ENCODE peak calls at places on chromosomes 7 and 10, in six cellular contexts. Z, F, W, D, X and N are unnamed samples.

GRCh38 chr7:87359366-87359765 is 13.9 kb downstream of the CROT start:
- DNase-seq in Z (no peak), F (peak; percentile 81), W (no peak), D (no peak), X (no peak), N (no peak)

GRCh38 chr7:148803094-148803493 is 81.0 kb downstream of the EZH2 start:
- DNase-seq in Z (no peak), F (no peak), W (no peak), D (no peak), X (no peak), N (no peak)

GRCh38 chr10:127243490-127244272 is 47.3 kb upstream of the INSYN2A start:
- DNase-seq in Z (peak; percentile 11), F (peak; percentile 44), W (peak; percentile 48), D (no peak), X (peak; percentile 73), N (peak; percentile 16)

GRCh38 chr10:97089209-97089865 is 96.4 kb downstream of the SLIT1 start:
- DNase-seq in Z (no peak), F (peak; percentile 51), W (no peak), D (no peak), X (peak; percentile 68), N (no peak)

GRCh38 chr10:60872451-60872850 is 71.5 kb downstream of the RHOBTB1 start:
- DNase-seq in Z (no peak), F (no peak), W (no peak), D (no peak), X (no peak), N (no peak)

GRCh38 chr10:133608855-133609254 is 17.7 kb downstream of the FRG2B start:
- DNase-seq in Z (no peak), F (peak; percentile 59), W (peak; percentile 25), D (no peak), X (peak; percentile 1), N (no peak)

GRCh38 chr7:103887853-103888602 is 101.4 kb downstream of the RELN start:
- DNase-seq in Z (no peak), F (no peak), W (no peak), D (no peak), X (peak; percentile 27), N (no peak)

GRCh38 chr7:24024276-24024675 is 259.7 kb upstream of the NPY start:
- DNase-seq in Z (no peak), F (no peak), W (no peak), D (no peak), X (no peak), N (no peak)

GRCh38 chr10:117462816-117463544 is 79.6 kb upstream of the EMX2 start:
- DNase-seq in Z (no peak), F (peak; percentile 40), W (no peak), D (no peak), X (no peak), N (no peak)

GRCh38 chr10:122647383-122647968 is 52.2 kb downstream of the C10orf120 start:
- DNase-seq in Z (no peak), F (no peak), W (no peak), D (no peak), X (no peak), N (no peak)

GRCh38 chr10:110263164-110263563 is 41.6 kb downstream of the SMNDC1 start:
- DNase-seq in Z (no peak), F (no peak), W (no peak), D (no peak), X (no peak), N (no peak)

GRCh38 chr7:128148676-128149075 is 92.4 kb upstream of the LEP start:
- DNase-seq in Z (no peak), F (no peak), W (no peak), D (no peak), X (no peak), N (no peak)

GRCh38 chr10:84190621-84191020 is 3.7 kb upstream of the CDHR1 start:
- DNase-seq in Z (no peak), F (no peak), W (no peak), D (no peak), X (no peak), N (no peak)

GRCh38 chr10:87942884-87943527 is 79.6 kb downstream of the PTEN start:
- DNase-seq in Z (no peak), F (peak; percentile 36), W (no peak), D (no peak), X (no peak), N (no peak)

GRCh38 chr10:37588299-37588698 is 269.1 kb downstream of the ZNF248 start:
- DNase-seq in Z (no peak), F (no peak), W (no peak), D (no peak), X (no peak), N (no peak)

GRCh38 chr7:86980223-86980622 is 79.2 kb downstream of the ELAPOR2 start:
- DNase-seq in Z (no peak), F (no peak), W (no peak), D (no peak), X (no peak), N (no peak)

GRCh38 chr10:105751688-105752087 is 1110.6 kb downstream of the SORCS3 start:
- DNase-seq in Z (no peak), F (no peak), W (no peak), D (no peak), X (no peak), N (no peak)

GRCh38 chr10:20299037-20299557 is 482.9 kb downstream of the PLXDC2 start:
- DNase-seq in Z (no peak), F (no peak), W (no peak), D (no peak), X (peak; percentile 4), N (no peak)

GRCh38 chr10:71269301-71270288 is 49.5 kb upstream of the SLC29A3 start:
- DNase-seq in Z (peak; percentile 66), F (peak; percentile 37), W (no peak), D (no peak), X (peak; percentile 92), N (peak; percentile 77)

GRCh38 chr10:81303656-81304055 is 571.3 kb upstream of the NRG3 start:
- DNase-seq in Z (no peak), F (no peak), W (no peak), D (no peak), X (no peak), N (no peak)

GRCh38 chr7:151271699-151272355 is 23.3 kb upstream of the SMARCD3 start:
- DNase-seq in Z (no peak), F (peak; percentile 53), W (peak; percentile 33), D (peak; percentile 86), X (peak; percentile 17), N (peak; percentile 47)

GRCh38 chr10:133353988-133354605 is 3.7 kb downstream of the FUOM start:
- DNase-seq in Z (no peak), F (no peak), W (no peak), D (no peak), X (no peak), N (peak; percentile 44)

GRCh38 chr7:157601530-157601929 is 264.7 kb downstream of the DNAJB6 start:
- DNase-seq in Z (no peak), F (no peak), W (no peak), D (peak; percentile 26), X (no peak), N (no peak)

GRCh38 chr7:938546-939185 is 15.8 kb downstream of the ADAP1 start:
- DNase-seq in Z (no peak), F (no peak), W (no peak), D (peak; percentile 59), X (no peak), N (peak; percentile 36)

GRCh38 chr7:131890191-131890590 is 333.8 kb upstream of the PODXL start:
- DNase-seq in Z (no peak), F (no peak), W (no peak), D (no peak), X (no peak), N (no peak)

GRCh38 chr10:3535001-3535400 is 250.0 kb downstream of the KLF6 start:
- DNase-seq in Z (no peak), F (no peak), W (no peak), D (no peak), X (no peak), N (no peak)

DNA sequence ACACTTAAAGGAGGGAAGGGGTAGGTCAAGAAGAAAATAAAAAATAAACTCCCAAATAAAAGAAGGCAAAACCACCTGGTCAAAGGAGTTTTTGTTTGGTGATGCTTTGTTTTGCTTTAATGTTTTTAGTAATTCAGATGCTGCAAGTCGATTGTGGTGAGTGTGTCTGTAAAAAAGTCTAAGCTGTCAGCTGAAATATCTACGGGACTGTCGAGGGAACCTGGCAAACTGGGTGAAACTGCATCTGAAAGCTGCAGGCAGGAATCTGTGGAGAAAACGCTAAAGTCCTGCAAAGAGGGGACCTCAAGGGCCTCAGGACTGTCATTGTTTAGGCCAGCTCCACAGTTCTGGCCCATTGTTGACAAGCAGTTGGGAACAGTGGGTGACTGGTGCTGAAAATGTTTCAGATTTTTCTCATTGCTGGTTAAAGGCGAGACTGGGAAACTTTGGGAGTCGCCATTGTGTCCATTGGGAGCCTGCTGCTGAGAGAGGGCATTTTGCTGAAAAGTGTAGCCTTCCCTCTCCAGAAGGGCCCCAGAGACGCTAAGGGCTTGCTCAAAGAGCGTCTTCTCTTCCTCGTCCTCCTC is 1.8 kb downstream of the HOXA2 start:
- DNase-seq in Z (no peak), F (no peak), W (no peak), D (no peak), X (peak; percentile 63), N (no peak)
- H3K4me3 ChIP-seq in Z (no peak overlapping the region), F (no peak overlapping the region), W (no peak overlapping the region), D (peak overlapping the region; percentile 35), X (no peak overlapping the region), N (peak overlapping the region; percentile 46)

DNA sequence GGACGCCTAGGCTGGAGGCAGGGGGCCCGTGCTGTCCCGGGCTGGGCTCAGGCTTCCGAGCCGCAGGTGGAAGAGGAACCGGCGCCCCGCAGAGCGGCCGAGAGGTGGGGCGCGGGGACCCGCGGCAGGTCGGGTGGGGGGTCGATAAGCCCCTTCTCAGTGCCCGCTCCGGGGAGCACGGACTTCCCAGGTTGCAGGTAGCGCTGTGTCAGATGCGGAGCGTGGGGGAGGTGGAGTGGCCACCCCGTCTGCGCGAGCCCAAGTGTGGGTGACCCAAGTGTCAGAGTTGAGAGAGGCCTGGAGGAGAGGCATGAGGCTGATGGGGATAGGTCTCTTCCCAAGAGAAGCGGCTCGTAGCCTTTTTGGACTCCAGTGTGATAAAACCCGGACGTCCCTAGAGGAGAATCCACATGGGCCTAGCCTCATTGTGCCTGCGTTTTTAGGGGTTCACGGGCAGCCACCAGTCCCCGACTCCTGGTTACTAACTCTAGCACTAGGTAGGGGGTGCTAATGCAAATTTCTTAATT is 580 bp downstream of the EEPD1 start:
- DNase-seq in Z (peak; percentile 44), F (peak; percentile 33), W (no peak), D (no peak), X (no peak), N (peak; percentile 78)
- H3K4me1 ChIP-seq in Z (peaks cover 51% of the 10 kb centered on the region), F (peaks cover 20% of the 10 kb centered on the region), W (peaks cover 50% of the 10 kb centered on the region), D (peaks cover 30% of the 10 kb centered on the region), X (no peaks in the 10 kb centered on the region), N (peaks cover 8% of the 10 kb centered on the region)

GRCh38 chr7:66258409-66258808 is 53.3 kb downstream of the TPST1 start:
- DNase-seq in Z (no peak), F (peak; percentile 69), W (no peak), D (no peak), X (no peak), N (no peak)
- H3K4me3 ChIP-seq in Z (no peak overlapping the region), F (peak overlapping the region; percentile 15), W (no peak overlapping the region), D (no peak overlapping the region), X (no peak overlapping the region), N (no peak overlapping the region)

DNA sequence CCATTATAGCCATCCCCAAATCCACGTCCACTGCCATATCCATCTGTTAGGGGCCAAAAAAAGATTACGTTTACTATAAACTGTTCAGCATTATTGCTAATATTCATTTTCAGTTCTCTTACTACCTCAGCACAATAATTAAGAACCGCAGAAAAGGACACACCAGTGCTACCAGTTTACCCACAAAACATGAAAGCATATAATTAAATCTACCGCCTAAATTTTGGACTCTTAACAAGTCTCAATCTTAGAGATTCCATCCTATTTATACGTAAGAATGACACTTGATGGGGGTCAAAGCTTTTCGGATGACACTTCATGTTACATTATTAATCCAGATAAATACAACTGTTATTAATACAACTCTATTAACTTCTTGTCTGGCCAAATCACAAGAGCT is 4.7 kb downstream of the HNRNPA2B1 start:
- DNase-seq in Z (no peak), F (no peak), W (no peak), D (no peak), X (no peak), N (no peak)
- H3K4me1 ChIP-seq in Z (peaks cover 65% of the 10 kb centered on the region), F (peaks cover 26% of the 10 kb centered on the region), W (peaks cover 62% of the 10 kb centered on the region), D (peaks cover 20% of the 10 kb centered on the region), X (peaks cover 2% of the 10 kb centered on the region), N (peaks cover 9% of the 10 kb centered on the region)